ENCODE peak calls at places on chromosomes 7 and 10, in eight cellular contexts. Q, K, U, F, J, M, X and L are unnamed samples.

GRCh38 chr10:105195831-105196230 is 554.7 kb downstream of the SORCS3 start:
- DNase-seq in X (no peak), K (no peak), F (no peak), M (no peak), U (no peak), J (no peak), Q (no peak), L (no peak)

GRCh38 chr10:31242902-31243301 is 76.1 kb upstream of the ZEB1 start:
- DNase-seq in X (no peak), Q (peak; percentile 29), U (no peak), K (no peak), J (no peak), M (no peak), F (peak; percentile 22), L (no peak)

GRCh38 chr10:93417264-93417663 is 64.9 kb downstream of the MYOF start:
- DNase-seq in M (peak; percentile 76), U (no peak), Q (no peak), K (no peak), J (no peak), X (peak; percentile 64), F (no peak), L (no peak)

GRCh38 chr7:84204655-84205054 is 10.1 kb upstream of the SEMA3A start:
- DNase-seq in F (no peak), J (no peak), M (no peak), Q (no peak), X (no peak), K (no peak), U (no peak), L (no peak)

GRCh38 chr10:450463-450862 is 239.0 kb downstream of the DIP2C start:
- DNase-seq in F (no peak), X (no peak), U (no peak), J (no peak), Q (no peak), K (peak; percentile 29), M (no peak), L (no peak)

GRCh38 chr10:90430186-90430585 is 427.7 kb downstream of the HTR7 start:
- DNase-seq in X (no peak), U (no peak), Q (no peak), K (no peak), J (no peak), M (no peak), F (no peak), L (no peak)

GRCh38 chr10:98646998-98647917 is 200.5 kb upstream of the HPS1 start:
- DNase-seq in U (peak; percentile 85), J (no peak), M (no peak), Q (no peak), F (no peak), X (no peak), K (peak; percentile 6), L (no peak)

GRCh38 chr10:131464789-131465188 is 153.3 kb upstream of the TCERG1L start:
- DNase-seq in M (no peak), U (no peak), K (no peak), J (no peak), Q (no peak), X (no peak), F (no peak), L (no peak)

GRCh38 chr7:133197972-133198544 is 54.8 kb upstream of the EXOC4 start:
- DNase-seq in F (no peak), Q (no peak), U (no peak), K (no peak), X (no peak), J (no peak), M (no peak), L (no peak)

GRCh38 chr10:28661035-28661434 is 16.3 kb upstream of the BAMBI start:
- DNase-seq in K (no peak), F (no peak), Q (no peak), J (no peak), X (no peak), U (no peak), M (no peak), L (no peak)

GRCh38 chr7:11026452-11027359 is 53.0 kb downstream of the PHF14 start:
- DNase-seq in J (no peak), F (no peak), M (no peak), X (no peak), U (no peak), Q (no peak), K (no peak), L (no peak)

GRCh38 chr10:77564781-77565589 is 72.6 kb downstream of the KCNMA1 start:
- DNase-seq in M (no peak), F (no peak), Q (no peak), U (peak; percentile 80), J (no peak), K (peak; percentile 15), X (no peak), L (no peak)

GRCh38 chr7:38465946-38466345 is 165.2 kb downstream of the AMPH start:
- DNase-seq in X (no peak), U (no peak), F (no peak), K (no peak), J (no peak), Q (no peak), M (no peak), L (no peak)

GRCh38 chr7:74059681-74060588 is 23.7 kb upstream of the LIMK1 start:
- DNase-seq in U (no peak), M (no peak), Q (no peak), K (no peak), F (no peak), X (no peak), J (peak; percentile 88), L (no peak)

GRCh38 chr10:21628023-21628422 is 94.0 kb downstream of the MLLT10 start:
- DNase-seq in U (no peak), J (no peak), K (no peak), M (no peak), X (no peak), F (no peak), Q (no peak), L (no peak)

GRCh38 chr7:21543528-21544302 is 876 bp downstream of the DNAH11 start:
- DNase-seq in U (peak; percentile 29), M (no peak), K (peak; percentile 23), J (peak; percentile 65), F (no peak), X (no peak), Q (no peak), L (no peak)

GRCh38 chr7:134789967-134790685 is 10.7 kb downstream of the CALD1 start:
- DNase-seq in J (no peak), X (no peak), Q (peak; percentile 80), K (no peak), M (peak; percentile 44), U (no peak), F (no peak), L (no peak)

GRCh38 chr10:73744690-73744994 is 470 bp downstream of the SEC24C start:
- DNase-seq in X (no peak), M (no peak), U (peak; percentile 85), J (no peak), K (peak; percentile 76), F (no peak), Q (no peak), L (peak; percentile 74)

GRCh38 chr10:122077311-122077875 is 88.4 kb downstream of the TACC2 start:
- DNase-seq in M (no peak), K (no peak), U (no peak), F (no peak), X (no peak), J (no peak), Q (no peak), L (no peak)

GRCh38 chr10:132592790-132593788 is 55.5 kb downstream of the INPP5A start:
- DNase-seq in F (peak; percentile 89), M (no peak), J (no peak), Q (no peak), U (no peak), K (no peak), X (no peak), L (no peak)
- TF ChIP-seq CTCF in F (no peak), M (no peak), J (no peak), Q (no peak), U (no peak), K (no peak), X (no peak), L (no peak)

DNA sequence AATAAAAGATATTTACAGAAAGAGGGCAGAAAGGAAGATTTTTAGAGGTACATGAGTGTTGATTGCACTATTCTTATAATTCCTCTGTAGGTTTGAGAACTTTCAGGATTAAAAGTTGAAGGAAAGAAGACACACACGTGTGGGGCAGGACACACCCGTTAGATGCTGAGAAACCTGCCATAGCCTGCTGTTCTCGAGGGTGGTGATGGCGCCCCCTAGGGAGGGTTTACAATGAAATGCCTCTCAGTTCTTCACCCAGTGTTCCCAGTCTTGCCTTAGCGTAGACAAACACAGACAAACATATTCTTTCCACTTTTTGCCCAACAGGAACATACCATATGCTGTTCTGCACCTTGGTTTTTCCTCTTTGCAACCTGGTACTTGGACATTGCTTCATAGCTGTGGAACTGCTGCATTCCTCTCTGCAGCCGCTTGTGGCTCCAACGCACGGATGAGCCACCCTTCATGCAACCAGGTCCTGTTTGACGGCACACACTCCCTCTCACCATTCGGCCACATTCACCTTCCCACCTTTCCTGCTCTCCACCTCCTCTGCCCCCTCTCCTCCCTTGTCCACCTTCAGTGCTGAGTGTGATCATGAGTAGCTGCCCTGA is 23.3 kb upstream of the HSPA12A start:
- DNase-seq in F (peak; percentile 45), J (peak; percentile 39), Q (no peak), U (no peak), K (no peak), X (no peak), M (no peak), L (no peak)
- TF ChIP-seq CTCF in F (peak; percentile 56), J (peak; percentile 34), Q (no peak), U (peak; percentile 34), K (no peak), X (no peak), M (peak; percentile 18), L (no peak)

GRCh38 chr10:103736763-103737162 is 118.6 kb downstream of the SH3PXD2A start:
- DNase-seq in F (no peak), J (no peak), Q (no peak), M (no peak), X (no peak), K (no peak), U (peak; percentile 84), L (no peak)
- TF ChIP-seq CTCF in F (no peak), J (no peak), Q (no peak), M (no peak), X (no peak), K (no peak), U (peak; percentile 43), L (no peak)

DNA sequence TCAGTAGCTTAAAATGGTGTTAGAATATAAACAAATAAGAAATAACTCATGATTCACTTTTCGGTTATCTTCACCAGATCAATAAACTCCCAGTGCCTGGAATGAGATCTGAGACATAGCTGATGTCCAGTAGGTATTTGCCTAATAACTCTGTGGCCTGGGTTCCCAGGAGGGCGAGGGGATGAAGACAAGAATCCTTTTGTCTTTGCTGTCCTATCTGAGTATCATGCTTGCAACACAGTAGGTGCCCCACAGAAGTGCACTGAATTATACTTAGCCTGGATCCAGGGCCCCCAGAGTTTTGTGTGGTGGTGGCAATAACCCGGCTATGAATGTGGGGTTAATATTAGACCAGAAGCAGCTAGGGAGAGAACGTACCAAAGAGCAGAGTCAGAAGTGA is 350.1 kb upstream of the AOAH start:
- DNase-seq in U (peak; percentile 9), X (no peak), M (no peak), K (no peak), J (no peak), F (no peak), Q (no peak), L (no peak)
- TF ChIP-seq CTCF in U (no peak), X (no peak), M (no peak), K (no peak), J (no peak), F (no peak), Q (no peak), L (no peak)

GRCh38 chr10:124025638-124026336 is 67.6 kb downstream of the CHST15 start:
- DNase-seq in M (no peak), K (no peak), X (no peak), F (peak; percentile 44), U (peak; percentile 62), J (no peak), Q (no peak), L (no peak)
- TF ChIP-seq CTCF in M (peak; percentile 30), K (peak; percentile 40), X (peak; percentile 51), F (peak; percentile 43), U (peak; percentile 56), J (peak; percentile 45), Q (no peak), L (peak; percentile 56)